ENCODE peak calls at places on chromosomes 2 and 18, in five cellular contexts. One of them, this sample, is unnamed.
A peak's percentile ranks its signal among the peaks of the same experiment; 100 is the strongest.

GRCh38 chr18:78698914-78699313 is 280.7 kb upstream of the SALL3 start:
- DNase-seq in brain microvascular endothelial cell: no peak
- DNase-seq in sigmoid colon: peak; percentile 7
- DNase-seq in mammary epithelial cell: no peak
- DNase-seq in uterus: no peak
- DNase-seq in this sample: no peak

GRCh38 chr18:21740474-21740723 is 193 bp upstream of the MIB1 start:
- DNase-seq in brain microvascular endothelial cell: peak; percentile 96
- DNase-seq in sigmoid colon: peak; percentile 99
- DNase-seq in mammary epithelial cell: no peak
- DNase-seq in uterus: no peak
- DNase-seq in this sample: peak; percentile 66

GRCh38 chr2:71786291-71787107 is 333.1 kb downstream of the DYSF start:
- DNase-seq in brain microvascular endothelial cell: no peak
- DNase-seq in sigmoid colon: peak; percentile 55
- DNase-seq in mammary epithelial cell: no peak
- DNase-seq in uterus: no peak
- DNase-seq in this sample: no peak

GRCh38 chr18:44729631-44730101 is 49.0 kb downstream of the SETBP1 start:
- DNase-seq in brain microvascular endothelial cell: peak; percentile 96
- DNase-seq in sigmoid colon: no peak
- DNase-seq in mammary epithelial cell: no peak
- DNase-seq in uterus: no peak
- DNase-seq in this sample: no peak

GRCh38 chr18:55477537-55478300 is 110.3 kb downstream of the TCF4 start:
- DNase-seq in brain microvascular endothelial cell: no peak
- DNase-seq in sigmoid colon: no peak
- DNase-seq in mammary epithelial cell: peak; percentile 65
- DNase-seq in uterus: no peak
- DNase-seq in this sample: no peak

GRCh38 chr18:27778441-27778840 is 398.5 kb downstream of the CDH2 start:
- DNase-seq in brain microvascular endothelial cell: peak; percentile 35
- DNase-seq in sigmoid colon: no peak
- DNase-seq in mammary epithelial cell: peak; percentile 4
- DNase-seq in uterus: no peak
- DNase-seq in this sample: no peak

GRCh38 chr2:141911485-141912066 is 219.2 kb downstream of the LRP1B start:
- DNase-seq in brain microvascular endothelial cell: peak; percentile 5
- DNase-seq in sigmoid colon: no peak
- DNase-seq in mammary epithelial cell: peak; percentile 39
- DNase-seq in uterus: no peak
- DNase-seq in this sample: no peak

GRCh38 chr2:102337481-102338386 is 17.9 kb upstream of the IL18R1 start:
- DNase-seq in brain microvascular endothelial cell: no peak
- DNase-seq in sigmoid colon: no peak
- DNase-seq in mammary epithelial cell: peak; percentile 26
- DNase-seq in uterus: no peak
- DNase-seq in this sample: no peak

GRCh38 chr18:36950282-36950681 is 121.4 kb downstream of the KIAA1328 start:
- DNase-seq in brain microvascular endothelial cell: no peak
- DNase-seq in sigmoid colon: no peak
- DNase-seq in mammary epithelial cell: no peak
- DNase-seq in uterus: no peak
- DNase-seq in this sample: no peak

GRCh38 chr2:109185801-109186570 is 57.0 kb downstream of the SH3RF3 start:
- DNase-seq in brain microvascular endothelial cell: no peak
- DNase-seq in sigmoid colon: peak; percentile 88
- DNase-seq in mammary epithelial cell: no peak
- DNase-seq in uterus: peak; percentile 53
- DNase-seq in this sample: no peak

GRCh38 chr2:192729369-192729768 is 534.6 kb upstream of the TMEFF2 start:
- DNase-seq in brain microvascular endothelial cell: no peak
- DNase-seq in sigmoid colon: no peak
- DNase-seq in mammary epithelial cell: no peak
- DNase-seq in uterus: no peak
- DNase-seq in this sample: no peak

GRCh38 chr2:169819106-169819505 is 5.6 kb downstream of the METTL5 start:
- DNase-seq in brain microvascular endothelial cell: no peak
- DNase-seq in sigmoid colon: no peak
- DNase-seq in mammary epithelial cell: peak; percentile 36
- DNase-seq in uterus: no peak
- DNase-seq in this sample: no peak

GRCh38 chr2:14720319-14720718 is 87.8 kb downstream of the LRATD1 start:
- DNase-seq in brain microvascular endothelial cell: no peak
- DNase-seq in sigmoid colon: no peak
- DNase-seq in mammary epithelial cell: peak; percentile 67
- DNase-seq in uterus: no peak
- DNase-seq in this sample: no peak

GRCh38 chr18:63057707-63058106 is 261.9 kb downstream of the BCL2 start:
- DNase-seq in brain microvascular endothelial cell: no peak
- DNase-seq in sigmoid colon: no peak
- DNase-seq in mammary epithelial cell: no peak
- DNase-seq in uterus: no peak
- DNase-seq in this sample: no peak

GRCh38 chr2:120570546-120570945 is 165.1 kb upstream of the GLI2 start:
- DNase-seq in brain microvascular endothelial cell: no peak
- DNase-seq in sigmoid colon: no peak
- DNase-seq in mammary epithelial cell: no peak
- DNase-seq in uterus: no peak
- DNase-seq in this sample: no peak

GRCh38 chr2:66874411-66874810 is 439.5 kb downstream of the MEIS1 start:
- DNase-seq in brain microvascular endothelial cell: no peak
- DNase-seq in sigmoid colon: no peak
- DNase-seq in mammary epithelial cell: no peak
- DNase-seq in uterus: no peak
- DNase-seq in this sample: no peak

GRCh38 chr18:34660572-34660971 is 49.5 kb upstream of the DTNA start:
- DNase-seq in brain microvascular endothelial cell: no peak
- DNase-seq in sigmoid colon: no peak
- DNase-seq in mammary epithelial cell: no peak
- DNase-seq in uterus: no peak
- DNase-seq in this sample: no peak

GRCh38 chr2:85230637-85231036 is 97.2 kb downstream of the TGOLN2 start:
- DNase-seq in brain microvascular endothelial cell: no peak
- DNase-seq in sigmoid colon: no peak
- DNase-seq in mammary epithelial cell: no peak
- DNase-seq in uterus: no peak
- DNase-seq in this sample: no peak

GRCh38 chr2:61949458-61950107 is 44.1 kb downstream of the COMMD1 start:
- DNase-seq in brain microvascular endothelial cell: peak; percentile 26
- DNase-seq in sigmoid colon: peak; percentile 50
- DNase-seq in mammary epithelial cell: peak; percentile 16
- DNase-seq in uterus: no peak
- DNase-seq in this sample: no peak

GRCh38 chr18:67043276-67043675 is 439.4 kb upstream of the CDH19 start:
- DNase-seq in brain microvascular endothelial cell: no peak
- DNase-seq in sigmoid colon: no peak
- DNase-seq in mammary epithelial cell: no peak
- DNase-seq in uterus: no peak
- DNase-seq in this sample: no peak

GRCh38 chr2:102064679-102065674 is 73.2 kb downstream of the IL1R2 start:
- DNase-seq in brain microvascular endothelial cell: peak; percentile 51
- DNase-seq in sigmoid colon: no peak
- DNase-seq in mammary epithelial cell: no peak
- DNase-seq in uterus: no peak
- DNase-seq in this sample: no peak

GRCh38 chr18:48826271-48826670 is 124.5 kb downstream of the SMAD7 start:
- DNase-seq in brain microvascular endothelial cell: no peak
- DNase-seq in sigmoid colon: peak; percentile 40
- DNase-seq in mammary epithelial cell: no peak
- DNase-seq in uterus: peak; percentile 4
- DNase-seq in this sample: no peak

DNA sequence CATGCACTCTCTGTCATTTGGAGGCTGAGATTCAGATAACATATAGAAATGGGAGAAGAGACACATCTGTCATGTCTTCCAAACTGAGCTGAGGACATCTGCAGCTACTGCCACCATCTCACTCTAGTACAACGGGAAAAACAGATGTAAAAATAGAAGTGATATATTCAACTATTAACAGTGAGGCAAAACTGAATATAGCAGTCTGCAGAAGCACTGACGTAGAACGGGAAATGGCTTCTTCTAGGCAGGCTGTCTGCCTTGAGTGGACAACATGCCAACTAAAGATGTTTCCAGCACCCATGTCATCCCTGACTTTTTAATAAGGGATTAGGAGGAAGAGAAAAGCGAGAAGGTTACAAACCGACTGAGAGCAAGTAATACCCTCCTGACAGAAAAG is 51.6 kb downstream of the MRPL33 start:
- DNase-seq in brain microvascular endothelial cell: no peak
- DNase-seq in sigmoid colon: no peak
- DNase-seq in mammary epithelial cell: no peak
- DNase-seq in uterus: no peak
- DNase-seq in this sample: no peak
- H3K27ac ChIP-seq in brain microvascular endothelial cell: no peak overlapping the region
- H3K27ac ChIP-seq in sigmoid colon: no peak overlapping the region
- H3K27ac ChIP-seq in mammary epithelial cell: no peak overlapping the region
- H3K27ac ChIP-seq in uterus: no peak overlapping the region
- H3K27ac ChIP-seq in this sample: no peak overlapping the region

GRCh38 chr2:47354817-47355653 is 47.9 kb upstream of the MSH2 start:
- DNase-seq in brain microvascular endothelial cell: no peak
- DNase-seq in sigmoid colon: no peak
- DNase-seq in mammary epithelial cell: no peak
- DNase-seq in uterus: no peak
- DNase-seq in this sample: no peak
- H3K27ac ChIP-seq in brain microvascular endothelial cell: peak overlapping the region; percentile 72
- H3K27ac ChIP-seq in sigmoid colon: peak overlapping the region; percentile 22
- H3K27ac ChIP-seq in mammary epithelial cell: no peak overlapping the region
- H3K27ac ChIP-seq in uterus: no peak overlapping the region
- H3K27ac ChIP-seq in this sample: peak overlapping the region; percentile 27

GRCh38 chr2:105772362-105772761 is 27.6 kb downstream of the NCK2 start:
- DNase-seq in brain microvascular endothelial cell: no peak
- DNase-seq in sigmoid colon: no peak
- DNase-seq in mammary epithelial cell: no peak
- DNase-seq in uterus: no peak
- DNase-seq in this sample: no peak
- H3K27ac ChIP-seq in brain microvascular endothelial cell: no peak overlapping the region
- H3K27ac ChIP-seq in sigmoid colon: no peak overlapping the region
- H3K27ac ChIP-seq in mammary epithelial cell: no peak overlapping the region
- H3K27ac ChIP-seq in uterus: peak overlapping the region; percentile 52
- H3K27ac ChIP-seq in this sample: no peak overlapping the region

GRCh38 chr2:9105601-9106337 is 100.8 kb upstream of the ASAP2 start:
- DNase-seq in brain microvascular endothelial cell: no peak
- DNase-seq in sigmoid colon: no peak
- DNase-seq in mammary epithelial cell: no peak
- DNase-seq in uterus: no peak
- DNase-seq in this sample: no peak
- H3K27ac ChIP-seq in brain microvascular endothelial cell: no peak overlapping the region
- H3K27ac ChIP-seq in sigmoid colon: no peak overlapping the region
- H3K27ac ChIP-seq in mammary epithelial cell: no peak overlapping the region
- H3K27ac ChIP-seq in uterus: no peak overlapping the region
- H3K27ac ChIP-seq in this sample: peak overlapping the region; percentile 80

GRCh38 chr2:235347691-235348090 is 146.2 kb upstream of the AGAP1 start:
- DNase-seq in brain microvascular endothelial cell: peak; percentile 90
- DNase-seq in sigmoid colon: no peak
- DNase-seq in mammary epithelial cell: peak; percentile 41
- DNase-seq in uterus: no peak
- DNase-seq in this sample: no peak
- H3K27ac ChIP-seq in brain microvascular endothelial cell: no peak overlapping the region
- H3K27ac ChIP-seq in sigmoid colon: no peak overlapping the region
- H3K27ac ChIP-seq in mammary epithelial cell: no peak overlapping the region
- H3K27ac ChIP-seq in uterus: no peak overlapping the region
- H3K27ac ChIP-seq in this sample: no peak overlapping the region

GRCh38 chr2:130372055-130372832 is 16.4 kb downstream of the PTPN18 start:
- DNase-seq in brain microvascular endothelial cell: peak; percentile 66
- DNase-seq in sigmoid colon: peak; percentile 93
- DNase-seq in mammary epithelial cell: peak; percentile 76
- DNase-seq in uterus: peak; percentile 93
- DNase-seq in this sample: no peak
- H3K27ac ChIP-seq in brain microvascular endothelial cell: peak overlapping the region; percentile 29
- H3K27ac ChIP-seq in sigmoid colon: peak overlapping the region; percentile 82
- H3K27ac ChIP-seq in mammary epithelial cell: peak overlapping the region; percentile 56
- H3K27ac ChIP-seq in uterus: peak overlapping the region; percentile 79
- H3K27ac ChIP-seq in this sample: peak overlapping the region; percentile 49